ENCODE peak calls at places on chromosome 2, in nine cellular contexts. A is heart right ventricle, Y is fibroblast of pulmonary artery, F is colonic mucosa, C is bronchial epithelial cell, N is AG04450, Q is AG04449, S is brain microvascular endothelial cell, B is AG09309. V is an unnamed sample.

GRCh38 chr2:61671561-61672315 is 133.6 kb upstream of the XPO1 start:
- DNase-seq in A (no peak), Y (peak), F (no peak), C (peak), N (no peak), Q (no peak), S (no peak), B (no peak), V (no peak)

GRCh38 chr2:54524236-54524991 is 68.3 kb downstream of the SPTBN1 start:
- DNase-seq in A (no peak), Y (peak), F (no peak), C (peak), N (no peak), Q (peak), S (peak), B (peak), V (no peak)

GRCh38 chr2:71473346-71474035 is 20.1 kb downstream of the DYSF start:
- DNase-seq in A (no peak), Y (no peak), F (no peak), C (no peak), N (no peak), Q (no peak), S (no peak), B (no peak), V (no peak)

GRCh38 chr2:18896106-18896505 is 306.7 kb upstream of the NT5C1B start:
- DNase-seq in A (no peak), Y (peak), F (no peak), C (no peak), N (no peak), Q (no peak), S (no peak), B (no peak), V (no peak)

GRCh38 chr2:195824478-195824877 is 167.5 kb downstream of the SLC39A10 start:
- DNase-seq in A (no peak), Y (no peak), F (no peak), C (peak), N (no peak), Q (no peak), S (no peak), B (no peak), V (no peak)

GRCh38 chr2:99249951-99250350 is 5.5 kb downstream of the LYG2 start:
- DNase-seq in A (no peak), Y (no peak), F (no peak), C (no peak), N (no peak), Q (no peak), S (no peak), B (no peak), V (no peak)

GRCh38 chr2:7379799-7380198 is 462.6 kb downstream of the RNF144A start:
- DNase-seq in A (no peak), Y (no peak), F (peak), C (no peak), N (no peak), Q (no peak), S (no peak), B (no peak), V (no peak)

GRCh38 chr2:54310314-54310713 is 54.3 kb upstream of the TSPYL6 start:
- DNase-seq in A (no peak), Y (no peak), F (no peak), C (no peak), N (no peak), Q (no peak), S (no peak), B (no peak), V (no peak)

GRCh38 chr2:94774851-94775250 is 96.4 kb upstream of the TEKT4 start:
- DNase-seq in A (no peak), Y (no peak), F (no peak), C (no peak), N (no peak), Q (no peak), S (no peak), B (no peak), V (no peak)

DNA sequence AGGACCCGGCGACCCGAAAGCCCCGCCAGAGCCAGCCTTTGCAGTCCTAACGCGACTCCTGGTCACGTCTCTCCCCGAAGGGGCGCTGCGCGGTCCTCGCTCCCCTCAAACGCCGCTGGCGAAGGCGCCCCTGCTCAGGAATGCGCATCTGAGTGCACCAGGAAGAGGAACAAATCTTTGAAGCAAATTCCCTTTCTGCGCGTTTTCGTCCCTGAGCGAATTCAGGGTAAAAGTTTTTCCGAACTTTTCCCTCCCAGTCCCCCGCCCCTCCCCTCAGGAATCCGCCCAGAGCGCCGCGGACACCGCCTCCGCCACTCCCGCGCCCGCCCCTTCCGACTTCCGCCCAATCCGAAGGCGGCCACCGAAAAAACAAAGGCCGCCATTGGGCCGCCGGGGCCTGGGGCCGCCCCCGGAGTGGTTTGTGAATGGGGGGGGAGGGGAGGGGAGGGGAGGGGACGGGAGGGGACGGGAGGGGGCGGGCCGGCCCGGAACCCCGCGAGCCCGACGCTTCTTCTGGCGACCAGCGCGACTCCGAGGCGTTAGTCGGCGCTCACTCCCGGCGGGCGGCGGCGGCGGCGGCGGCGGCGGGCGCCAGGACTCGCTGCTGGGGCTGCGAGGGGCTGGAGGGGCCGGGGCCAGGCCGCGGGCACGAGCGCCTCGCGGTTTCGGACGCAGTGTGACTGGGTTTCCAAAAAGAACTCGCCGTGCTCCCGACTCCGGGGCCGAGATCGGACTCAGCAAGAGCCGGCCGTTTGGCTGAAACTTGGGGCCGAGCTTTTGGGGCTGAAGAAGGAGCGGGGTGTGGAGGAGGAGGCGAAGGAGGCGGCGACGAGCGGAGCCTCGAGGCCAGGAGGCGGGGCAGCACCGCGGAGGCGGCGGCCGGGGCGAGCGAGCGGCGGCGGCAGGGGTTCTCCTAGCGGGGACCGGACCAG is at the start of gene FZD7:
- DNase-seq in A (peak), Y (peak), F (peak), C (peak), N (peak), Q (peak), S (peak), B (peak), V (peak)
- TF ChIP-seq CTCF in A (no peak), Y (peak), F (no peak), C (peak), N (peak), Q (peak), S (peak), B (no peak), V (peak)

DNA sequence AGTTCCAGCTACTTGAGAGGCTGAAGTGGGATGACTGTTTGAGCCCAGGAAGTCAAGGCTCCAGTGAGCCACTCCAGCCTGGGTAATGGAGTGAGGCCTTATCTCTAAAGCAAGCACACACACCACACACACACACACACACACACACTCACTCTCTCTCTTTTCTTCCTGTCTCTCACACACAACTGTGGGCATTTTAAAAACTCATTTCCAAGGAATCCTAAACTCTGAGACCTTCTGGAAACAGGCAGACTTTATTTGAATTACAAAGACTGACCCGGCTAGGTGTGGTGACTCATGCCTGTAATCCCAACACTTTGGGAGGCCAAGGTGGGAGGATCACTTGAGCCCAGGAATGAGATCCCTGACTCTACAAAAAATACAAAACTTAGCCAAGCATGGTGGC is 21.3 kb downstream of the WDSUB1 start:
- DNase-seq in A (no peak), Y (peak), F (no peak), C (peak), N (no peak), Q (no peak), S (peak), B (peak), V (no peak)
- TF ChIP-seq CTCF in A (no peak), Y (no peak), F (no peak), C (no peak), N (no peak), Q (no peak), S (no peak), B (no peak), V (no peak)

GRCh38 chr2:176093145-176093888 is 796 bp downstream of the HOXD13 start:
- DNase-seq in A (no peak), Y (no peak), F (no peak), C (no peak), N (no peak), Q (no peak), S (no peak), B (no peak), V (no peak)
- TF ChIP-seq CTCF in A (no peak), Y (no peak), F (no peak), C (no peak), N (no peak), Q (peak), S (no peak), B (peak), V (peak)

DNA sequence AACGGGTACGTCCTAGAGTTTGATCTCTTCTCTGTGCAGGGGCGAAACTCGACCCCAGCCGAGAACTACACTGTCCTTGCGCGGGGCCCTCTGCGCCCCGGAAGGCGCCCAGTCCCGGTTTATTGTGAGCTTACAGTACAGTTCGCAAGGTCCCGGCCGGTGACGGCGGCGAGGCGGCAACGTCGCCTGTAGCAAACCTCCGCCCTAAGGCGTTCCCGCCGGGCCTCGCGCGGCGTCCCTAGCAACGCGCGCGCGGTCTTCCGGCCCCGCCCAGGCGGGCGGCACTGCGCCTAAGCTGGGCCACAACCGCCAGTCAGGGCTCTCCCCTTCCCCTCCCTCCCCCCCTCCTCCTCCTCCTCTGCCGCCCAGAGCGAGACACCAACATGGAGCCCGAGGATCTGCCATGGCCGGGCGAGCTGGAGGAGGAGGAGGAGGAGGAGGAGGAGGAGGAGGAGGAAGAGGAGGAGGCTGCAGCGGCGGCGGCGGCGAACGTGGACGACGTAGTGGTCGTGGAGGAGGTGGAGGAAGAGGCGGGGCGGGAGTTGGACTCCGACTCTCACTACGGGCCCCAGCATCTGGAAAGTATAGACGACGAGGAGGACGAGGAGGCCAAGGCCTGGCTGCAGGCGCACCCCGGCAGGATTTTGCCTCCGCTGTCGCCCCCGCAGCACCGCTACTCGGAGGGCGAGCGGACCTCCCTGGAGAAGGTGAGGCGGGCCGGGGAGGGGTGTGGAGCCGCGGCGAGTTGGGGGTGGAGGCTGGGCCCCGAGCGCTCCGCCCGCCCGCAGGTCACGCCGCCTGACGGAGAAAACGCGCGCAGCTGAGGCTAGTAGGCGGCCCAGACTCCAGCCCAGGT is at the start of gene ALMS1:
- DNase-seq in A (peak), Y (peak), F (peak), C (peak), N (peak), Q (peak), S (peak), B (peak), V (peak)
- TF ChIP-seq CTCF in A (peak), Y (no peak), F (no peak), C (peak), N (peak), Q (peak), S (peak), B (peak), V (peak)

DNA sequence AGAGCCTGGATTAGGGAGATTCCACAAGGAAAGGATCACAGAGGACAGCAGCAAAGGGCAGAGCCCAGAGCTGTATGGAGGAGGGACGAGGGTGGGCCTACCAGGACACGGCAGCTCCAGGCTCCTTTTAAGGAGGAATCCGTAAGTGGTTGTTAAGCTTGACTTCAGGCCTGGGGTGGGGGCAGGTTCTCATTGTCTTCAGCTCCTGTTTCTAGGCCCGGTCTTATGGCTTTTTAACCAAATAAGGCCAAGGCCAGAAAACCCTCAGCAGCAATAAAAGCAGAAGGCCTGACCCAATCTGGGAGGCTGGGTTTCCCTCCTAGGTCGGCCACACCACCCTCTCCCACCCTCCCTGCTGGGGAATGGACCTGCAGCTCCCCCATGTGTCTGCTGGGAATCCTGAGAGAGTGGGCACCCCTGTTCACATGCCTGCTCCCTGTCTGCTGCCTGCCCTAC is 111.2 kb downstream of the PLB1 start:
- DNase-seq in A (no peak), Y (peak), F (no peak), C (no peak), N (no peak), Q (no peak), S (no peak), B (no peak), V (no peak)
- TF ChIP-seq CTCF in A (peak), Y (no peak), F (no peak), C (no peak), N (peak), Q (peak), S (peak), B (peak), V (no peak)